ENCODE peak calls at places on chromosomes 2 and 18, in four cellular contexts. L is A673, S is epithelial cell of esophagus, X is endodermal cell. K is an unnamed sample.

GRCh38 chr2:203685081-203685621 is 21.3 kb upstream of the CD28 start:
- DNase-seq in L (no peak), S (peak), X (no peak), K (no peak)

GRCh38 chr2:228853151-228853550 is 417.9 kb downstream of the PID1 start:
- DNase-seq in L (no peak), S (peak), X (peak), K (no peak)

GRCh38 chr18:9771261-9771976 is 63.3 kb downstream of the RAB31 start:
- DNase-seq in L (peak), S (peak), X (peak), K (peak)

GRCh38 chr2:190802133-190802532 is 78.5 kb upstream of the GLS start:
- DNase-seq in L (peak), S (no peak), X (peak), K (peak)

GRCh38 chr2:37558622-37559021 is 112.8 kb downstream of the CDC42EP3 start:
- DNase-seq in L (no peak), S (no peak), X (no peak), K (no peak)

GRCh38 chr2:196233033-196233807 is 61.8 kb upstream of the STK17B start:
- DNase-seq in L (peak), S (peak), X (no peak), K (no peak)

GRCh38 chr2:165640232-165640923 is 153.7 kb downstream of the GALNT3 start:
- DNase-seq in L (no peak), S (peak), X (no peak), K (no peak)

GRCh38 chr2:229882583-229882982 is 39.2 kb downstream of the TRIP12 start:
- DNase-seq in L (no peak), S (no peak), X (no peak), K (no peak)

GRCh38 chr2:126784045-126784444 is 114.6 kb upstream of the TEX51 start:
- DNase-seq in L (no peak), S (no peak), X (no peak), K (peak)

GRCh38 chr18:2348003-2348402 is 223.3 kb downstream of the METTL4 start:
- DNase-seq in L (no peak), S (no peak), X (no peak), K (no peak)

GRCh38 chr2:38030590-38031326 is 45.2 kb downstream of the CYP1B1 start:
- DNase-seq in L (no peak), S (no peak), X (no peak), K (no peak)

GRCh38 chr2:170554278-170554955 is 160.7 kb upstream of the SP5 start:
- DNase-seq in L (no peak), S (peak), X (no peak), K (no peak)

GRCh38 chr2:238940806-238941205 is 92.9 kb downstream of the TWIST2 start:
- DNase-seq in L (no peak), S (no peak), X (no peak), K (no peak)

GRCh38 chr2:224973112-224974016 is 68.9 kb downstream of the DOCK10 start:
- DNase-seq in L (no peak), S (peak), X (no peak), K (no peak)

GRCh38 chr2:103448416-103448815 is 686.6 kb downstream of the TMEM182 start:
- DNase-seq in L (no peak), S (no peak), X (no peak), K (no peak)

GRCh38 chr18:57744211-57744694 is 58.9 kb downstream of the ATP8B1 start:
- DNase-seq in L (no peak), S (no peak), X (no peak), K (no peak)

GRCh38 chr18:42446195-42446594 is 491.2 kb downstream of the PIK3C3 start:
- DNase-seq in L (no peak), S (no peak), X (no peak), K (peak)

GRCh38 chr2:18345848-18346247 is 214.6 kb downstream of the RDH14 start:
- DNase-seq in L (no peak), S (peak), X (no peak), K (no peak)

GRCh38 chr2:61620244-61621159 is 82.3 kb upstream of the XPO1 start:
- DNase-seq in L (peak), S (peak), X (no peak), K (peak)

GRCh38 chr2:137168564-137168963 is 403.2 kb downstream of the THSD7B start:
- DNase-seq in L (no peak), S (peak), X (no peak), K (no peak)

GRCh38 chr2:194883711-194884110 is 773.3 kb upstream of the SLC39A10 start:
- DNase-seq in L (no peak), S (no peak), X (no peak), K (no peak)

GRCh38 chr2:213980883-213981282 is 430.0 kb upstream of the VWC2L start:
- DNase-seq in L (no peak), S (peak), X (no peak), K (no peak)

GRCh38 chr18:79523221-79523737 is 127.5 kb downstream of the NFATC1 start:
- DNase-seq in L (no peak), S (no peak), X (peak), K (no peak)

GRCh38 chr2:127416486-127417001 is 1.7 kb upstream of the PROC start:
- DNase-seq in L (no peak), S (peak), X (no peak), K (no peak)

GRCh38 chr18:65322895-65323294 is 427.9 kb upstream of the CDH7 start:
- DNase-seq in L (no peak), S (no peak), X (peak), K (no peak)

GRCh38 chr2:33526132-33526531 is 49.7 kb downstream of the RASGRP3 start:
- DNase-seq in L (no peak), S (no peak), X (no peak), K (no peak)

GRCh38 chr2:41779873-41780272 is 267.9 kb upstream of the PKDCC start:
- DNase-seq in L (no peak), S (no peak), X (no peak), K (no peak)

GRCh38 chr2:236548179-236548918 is 21.3 kb upstream of the ACKR3 start:
- DNase-seq in L (no peak), S (no peak), X (peak), K (no peak)

DNA sequence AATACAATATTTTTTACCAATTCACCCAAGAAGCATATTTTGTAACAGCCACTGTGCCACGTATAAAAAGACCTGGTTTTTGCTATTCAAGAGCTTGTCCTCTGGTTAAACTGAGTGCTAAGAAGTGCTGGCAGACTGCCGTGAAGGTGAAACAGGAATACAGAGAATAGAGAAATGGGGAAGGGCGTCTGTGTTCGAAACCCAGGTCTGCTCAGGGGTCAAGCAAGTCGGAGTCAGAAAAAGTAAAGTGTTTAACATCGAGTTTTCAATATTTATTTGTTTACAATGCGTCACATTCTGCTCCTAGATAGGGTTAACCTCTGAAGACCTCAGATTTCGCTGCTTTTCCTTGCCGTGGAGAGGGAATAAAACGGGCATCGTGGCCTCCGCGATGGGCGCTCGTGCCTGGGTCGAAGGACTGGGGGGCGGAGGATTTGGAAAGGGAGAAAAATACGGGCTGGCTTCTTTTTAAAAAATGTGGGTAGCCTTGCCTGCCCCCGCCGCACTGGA is 1.2 kb upstream of the SNTG2 start:
- DNase-seq in L (no peak), S (no peak), X (no peak), K (no peak)
- H3K4me3 ChIP-seq in L (peak), S (peak), X (peak), K (no peak)

GRCh38 chr2:6103949-6104348 is 411.8 kb downstream of the SOX11 start:
- DNase-seq in L (peak), S (no peak), X (peak), K (peak)
- TF ChIP-seq CTCF in L (peak), S (no peak), X (peak), K (no peak)

GRCh38 chr18:21257383-21257782 is 15.4 kb downstream of the GREB1L start:
- DNase-seq in L (no peak), S (no peak), X (no peak), K (peak)
- H3K4me3 ChIP-seq in L (no peak), S (no peak), X (no peak), K (no peak)

GRCh38 chr2:231927566-231927890 is 1.3 kb upstream of the NPPC start:
- DNase-seq in L (no peak), S (no peak), X (no peak), K (no peak)

GRCh38 chr2:231929961-231930600 is 3.9 kb upstream of the NPPC start:
- DNase-seq in L (peak), S (no peak), X (peak), K (no peak)

GRCh38 chr2:231926761-231927565 is 767 bp upstream of the NPPC start:
- DNase-seq in L (peak), S (peak), X (peak), K (no peak)

GRCh38 chr2:231928901-231929725 is 2.9 kb upstream of the NPPC start:
- DNase-seq in L (no peak), S (no peak), X (no peak), K (no peak)

DNA sequence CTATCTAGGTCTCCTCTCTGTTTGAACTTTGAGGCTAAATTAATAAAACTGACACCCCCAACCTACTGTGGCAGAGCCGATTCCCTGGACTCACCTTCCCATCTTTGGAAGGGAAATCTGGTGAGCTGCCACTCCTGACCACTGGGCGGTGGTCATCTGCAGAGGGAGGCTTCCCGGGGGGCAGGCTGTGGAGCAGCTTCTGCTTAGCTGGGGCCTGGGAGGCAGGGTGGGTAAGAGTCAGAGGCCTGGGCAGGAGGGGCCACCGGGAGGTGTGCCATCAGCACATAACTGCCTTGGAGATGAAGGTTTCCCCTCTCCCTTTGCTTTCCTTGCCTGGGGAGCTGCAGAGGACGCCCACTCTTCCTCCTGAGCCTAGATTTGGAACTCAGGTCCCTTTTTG is 2.3 kb upstream of the NPPC start:
- DNase-seq in L (no peak), S (no peak), X (peak), K (no peak)
- TF ChIP-seq CTCF in L (no peak), S (no peak), X (peak), K (peak)

GRCh38 chr2:105578166-105578565 is 166.5 kb upstream of the NCK2 start:
- DNase-seq in L (no peak), S (no peak), X (no peak), K (peak)

GRCh38 chr2:105576440-105577241 is 168.1 kb upstream of the NCK2 start:
- DNase-seq in L (peak), S (peak), X (peak), K (no peak)

GRCh38 chr2:105575626-105576025 is 169.1 kb upstream of the NCK2 start:
- DNase-seq in L (no peak), S (no peak), X (no peak), K (no peak)

GRCh38 chr2:105576050-105576439 is 168.7 kb upstream of the NCK2 start:
- DNase-seq in L (no peak), S (no peak), X (peak), K (no peak)

DNA sequence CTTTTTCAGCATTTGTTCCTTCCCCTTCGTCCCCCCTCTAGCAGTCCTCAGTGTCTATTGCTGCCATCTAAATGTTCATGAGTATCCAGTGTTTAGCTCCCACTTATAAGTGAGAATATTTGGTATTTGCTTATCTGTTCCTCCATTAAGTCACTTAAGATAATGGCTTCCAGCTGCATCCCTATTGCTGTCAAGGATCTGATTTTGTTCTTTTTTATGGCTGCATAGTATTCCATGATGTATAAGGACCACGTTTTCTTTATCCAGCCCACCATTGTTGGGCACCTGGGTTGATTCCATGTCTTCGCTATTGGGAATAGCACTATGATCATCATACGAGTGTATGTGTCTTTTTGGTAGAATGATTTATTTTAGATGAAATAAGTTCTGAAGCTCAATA is 166.9 kb upstream of the NCK2 start:
- DNase-seq in L (no peak), S (no peak), X (no peak), K (no peak)
- H3K4me3 ChIP-seq in L (no peak), S (no peak), X (no peak), K (no peak)

GRCh38 chr2:74391209-74391579 is 11.1 kb upstream of the DCTN1 start:
- DNase-seq in L (peak), S (peak), X (no peak), K (no peak)
- TF ChIP-seq CTCF in L (no peak), S (no peak), X (no peak), K (no peak)

DNA sequence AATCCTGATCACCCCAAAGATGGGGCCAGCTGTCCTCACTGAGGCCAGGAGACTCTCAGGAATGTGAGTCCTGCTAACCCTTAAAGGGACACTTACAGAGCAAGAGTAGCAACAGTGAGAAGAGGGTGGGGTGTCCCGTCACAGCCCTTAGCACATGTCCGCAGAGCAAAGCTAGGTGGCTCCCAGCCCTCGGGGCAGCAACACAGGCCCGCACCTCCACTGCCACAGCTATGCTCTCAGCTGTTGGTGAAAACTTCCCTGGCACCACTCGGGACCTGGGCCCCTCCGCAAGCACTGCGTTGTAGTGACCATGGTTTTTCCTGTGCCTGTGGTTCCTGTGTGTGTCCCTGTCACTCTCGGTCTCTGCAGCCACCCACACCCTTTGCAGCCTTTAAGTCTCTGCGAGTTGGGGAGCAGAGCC is 76.4 kb upstream of the UXS1 start:
- DNase-seq in L (no peak), S (no peak), X (no peak), K (no peak)
- H3K4me3 ChIP-seq in L (no peak), S (no peak), X (no peak), K (peak)

GRCh38 chr2:55431982-55432627 is 12.4 kb upstream of the CCDC88A start:
- DNase-seq in L (peak), S (peak), X (no peak), K (no peak)
- TF ChIP-seq CTCF in L (peak), S (peak), X (peak), K (peak)

DNA sequence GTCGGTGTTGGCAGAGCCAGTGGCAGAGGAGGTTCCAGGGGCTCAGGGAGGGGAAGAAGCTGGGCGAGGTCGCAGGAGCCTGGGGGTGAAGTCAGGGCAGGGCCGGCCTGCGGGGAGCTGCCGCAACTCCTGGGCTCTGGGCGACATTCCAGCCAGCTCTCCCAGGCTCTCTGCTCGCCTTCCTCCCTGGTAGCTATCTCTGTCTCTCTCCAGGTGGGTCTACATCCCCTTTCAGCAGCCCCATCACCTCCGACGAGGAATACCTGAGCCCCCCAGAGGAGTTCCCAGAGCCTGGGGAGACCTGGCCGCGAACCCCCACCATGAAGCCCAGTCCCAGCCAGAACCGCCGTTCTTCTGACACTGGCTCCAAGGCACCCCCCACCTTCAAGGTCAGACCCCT is 27.0 kb downstream of the SPEG start:
- DNase-seq in L (no peak), S (no peak), X (no peak), K (no peak)
- H3K4me3 ChIP-seq in L (no peak), S (no peak), X (no peak), K (no peak)

DNA sequence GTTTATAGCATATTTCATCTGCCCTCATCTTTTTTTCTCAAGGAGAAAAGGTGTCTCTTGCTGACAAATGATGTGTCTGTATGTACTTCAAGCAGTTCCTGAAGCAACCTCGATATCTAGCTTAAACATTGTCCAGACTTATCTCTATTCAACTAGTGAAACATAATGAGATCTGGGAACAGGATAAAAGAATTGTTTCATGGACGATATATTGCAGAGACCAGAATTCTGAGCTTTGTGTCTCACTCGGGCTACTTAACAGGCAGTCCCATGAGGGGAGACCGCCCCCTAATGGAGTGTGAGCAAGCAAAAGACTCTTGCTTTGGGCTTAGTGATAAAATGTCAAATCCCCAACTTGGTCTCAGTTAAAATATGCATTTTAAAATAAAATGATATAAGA is 929.2 kb upstream of the SOX11 start:
- DNase-seq in L (peak), S (no peak), X (peak), K (no peak)
- TF ChIP-seq CTCF in L (peak), S (no peak), X (peak), K (peak)